ENCODE peak calls at places on chromosomes 2 and 18, in six cellular contexts. One of them, this sample, is unnamed.

GRCh38 chr2:215105607-215106354 is 32.6 kb downstream of the ABCA12 start:
- DNase-seq in left ventricle myocardium inferior: no peak
- DNase-seq in colonic mucosa: no peak
- DNase-seq in brain microvascular endothelial cell: no peak
- DNase-seq in lower lobe of right lung: no peak
- DNase-seq in fibroblast of lung: peak; percentile 33
- DNase-seq in this sample: no peak

GRCh38 chr2:221245045-221245444 is 327.1 kb downstream of the EPHA4 start:
- DNase-seq in left ventricle myocardium inferior: no peak
- DNase-seq in colonic mucosa: no peak
- DNase-seq in brain microvascular endothelial cell: no peak
- DNase-seq in lower lobe of right lung: no peak
- DNase-seq in fibroblast of lung: no peak
- DNase-seq in this sample: no peak

GRCh38 chr2:240387669-240388358 is 47.6 kb upstream of the GPC1 start:
- DNase-seq in left ventricle myocardium inferior: peak; percentile 55
- DNase-seq in colonic mucosa: peak; percentile 63
- DNase-seq in brain microvascular endothelial cell: peak; percentile 98
- DNase-seq in lower lobe of right lung: peak; percentile 40
- DNase-seq in fibroblast of lung: peak; percentile 95
- DNase-seq in this sample: peak; percentile 74

GRCh38 chr2:26633993-26634392 is 7.2 kb downstream of the CIB4 start:
- DNase-seq in left ventricle myocardium inferior: no peak
- DNase-seq in colonic mucosa: no peak
- DNase-seq in brain microvascular endothelial cell: no peak
- DNase-seq in lower lobe of right lung: peak; percentile 4
- DNase-seq in fibroblast of lung: no peak
- DNase-seq in this sample: no peak

GRCh38 chr2:88760819-88761598 is 69.5 kb downstream of the RPIA start:
- DNase-seq in left ventricle myocardium inferior: no peak
- DNase-seq in colonic mucosa: no peak
- DNase-seq in brain microvascular endothelial cell: no peak
- DNase-seq in lower lobe of right lung: no peak
- DNase-seq in fibroblast of lung: no peak
- DNase-seq in this sample: no peak

GRCh38 chr18:34971313-34971712 is 69.9 kb upstream of the MAPRE2 start:
- DNase-seq in left ventricle myocardium inferior: no peak
- DNase-seq in colonic mucosa: no peak
- DNase-seq in brain microvascular endothelial cell: peak; percentile 34
- DNase-seq in lower lobe of right lung: no peak
- DNase-seq in fibroblast of lung: peak; percentile 42
- DNase-seq in this sample: no peak

GRCh38 chr2:141399270-141399669 is 731.5 kb downstream of the LRP1B start:
- DNase-seq in left ventricle myocardium inferior: no peak
- DNase-seq in colonic mucosa: no peak
- DNase-seq in brain microvascular endothelial cell: no peak
- DNase-seq in lower lobe of right lung: no peak
- DNase-seq in fibroblast of lung: peak; percentile 6
- DNase-seq in this sample: no peak

GRCh38 chr18:5993938-5994337 is 98.6 kb upstream of the TMEM200C start:
- DNase-seq in left ventricle myocardium inferior: no peak
- DNase-seq in colonic mucosa: no peak
- DNase-seq in brain microvascular endothelial cell: no peak
- DNase-seq in lower lobe of right lung: no peak
- DNase-seq in fibroblast of lung: no peak
- DNase-seq in this sample: no peak

GRCh38 chr18:24009246-24009645 is 5.3 kb upstream of the TTC39C start:
- DNase-seq in left ventricle myocardium inferior: no peak
- DNase-seq in colonic mucosa: no peak
- DNase-seq in brain microvascular endothelial cell: no peak
- DNase-seq in lower lobe of right lung: no peak
- DNase-seq in fibroblast of lung: no peak
- DNase-seq in this sample: no peak

GRCh38 chr2:200380833-200381542 is 74.5 kb downstream of the SPATS2L start:
- DNase-seq in left ventricle myocardium inferior: no peak
- DNase-seq in colonic mucosa: no peak
- DNase-seq in brain microvascular endothelial cell: peak; percentile 59
- DNase-seq in lower lobe of right lung: no peak
- DNase-seq in fibroblast of lung: peak; percentile 91
- DNase-seq in this sample: no peak

GRCh38 chr2:62741954-62742722 is 36.6 kb downstream of the EHBP1 start:
- DNase-seq in left ventricle myocardium inferior: no peak
- DNase-seq in colonic mucosa: no peak
- DNase-seq in brain microvascular endothelial cell: peak; percentile 16
- DNase-seq in lower lobe of right lung: no peak
- DNase-seq in fibroblast of lung: peak; percentile 71
- DNase-seq in this sample: no peak

GRCh38 chr2:207489251-207489650 is 40.5 kb upstream of the CREB1 start:
- DNase-seq in left ventricle myocardium inferior: no peak
- DNase-seq in colonic mucosa: no peak
- DNase-seq in brain microvascular endothelial cell: no peak
- DNase-seq in lower lobe of right lung: no peak
- DNase-seq in fibroblast of lung: no peak
- DNase-seq in this sample: no peak

GRCh38 chr2:171836151-171836910 is 57.7 kb downstream of the SLC25A12 start:
- DNase-seq in left ventricle myocardium inferior: no peak
- DNase-seq in colonic mucosa: no peak
- DNase-seq in brain microvascular endothelial cell: peak; percentile 24
- DNase-seq in lower lobe of right lung: no peak
- DNase-seq in fibroblast of lung: peak; percentile 31
- DNase-seq in this sample: no peak

GRCh38 chr2:217392930-217393584 is 533.2 kb upstream of the TNP1 start:
- DNase-seq in left ventricle myocardium inferior: no peak
- DNase-seq in colonic mucosa: no peak
- DNase-seq in brain microvascular endothelial cell: no peak
- DNase-seq in lower lobe of right lung: no peak
- DNase-seq in fibroblast of lung: no peak
- DNase-seq in this sample: no peak

GRCh38 chr2:190679813-190680591 is 31.1 kb downstream of the NAB1 start:
- DNase-seq in left ventricle myocardium inferior: peak; percentile 18
- DNase-seq in colonic mucosa: peak; percentile 68
- DNase-seq in brain microvascular endothelial cell: peak; percentile 86
- DNase-seq in lower lobe of right lung: peak; percentile 59
- DNase-seq in fibroblast of lung: no peak
- DNase-seq in this sample: peak; percentile 47

GRCh38 chr2:174606336-174606735 is 8.7 kb upstream of the WIPF1 start:
- DNase-seq in left ventricle myocardium inferior: no peak
- DNase-seq in colonic mucosa: no peak
- DNase-seq in brain microvascular endothelial cell: peak; percentile 80
- DNase-seq in lower lobe of right lung: no peak
- DNase-seq in fibroblast of lung: peak; percentile 83
- DNase-seq in this sample: no peak
- TF ChIP-seq CTCF in left ventricle myocardium inferior: no peak
- TF ChIP-seq CTCF in colonic mucosa: no peak
- TF ChIP-seq CTCF in brain microvascular endothelial cell: no peak
- TF ChIP-seq CTCF in lower lobe of right lung: no peak
- TF ChIP-seq CTCF in fibroblast of lung: no peak
- TF ChIP-seq CTCF in this sample: no peak

DNA sequence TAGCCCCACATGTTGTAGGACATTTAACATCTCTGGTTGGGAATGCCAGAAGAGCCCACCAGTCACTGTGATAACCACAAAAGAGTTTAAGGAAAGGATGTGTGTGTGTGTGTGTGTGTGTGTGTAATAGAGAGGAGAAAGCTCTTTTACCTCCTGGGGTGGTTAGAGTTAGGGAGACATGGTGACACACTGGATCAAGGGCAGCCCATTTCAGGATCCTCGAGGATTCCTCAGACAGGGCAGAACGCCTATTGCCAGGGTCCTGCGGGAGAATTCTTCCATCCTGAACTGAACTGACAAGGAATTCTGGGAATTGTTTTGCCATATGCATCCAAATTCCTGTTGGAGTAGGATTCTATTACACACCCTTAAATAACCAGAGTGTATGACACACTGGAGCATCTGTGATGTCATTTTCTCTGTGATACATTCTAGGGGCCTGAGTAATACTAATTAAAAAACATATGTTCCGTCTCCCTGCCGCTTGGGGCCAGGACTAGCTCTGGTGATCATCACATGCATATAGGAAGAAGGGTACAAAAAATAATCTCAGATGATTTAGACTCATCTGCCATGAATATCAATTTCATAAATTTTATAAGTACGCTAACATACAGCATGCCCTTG is 156.4 kb upstream of the MMADHC start:
- DNase-seq in left ventricle myocardium inferior: no peak
- DNase-seq in colonic mucosa: no peak
- DNase-seq in brain microvascular endothelial cell: peak; percentile 87
- DNase-seq in lower lobe of right lung: no peak
- DNase-seq in fibroblast of lung: peak; percentile 96
- DNase-seq in this sample: no peak
- H3K27ac ChIP-seq in left ventricle myocardium inferior: no peak overlapping the region
- H3K27ac ChIP-seq in colonic mucosa: no peak overlapping the region
- H3K27ac ChIP-seq in brain microvascular endothelial cell: peak overlapping the region; percentile 74
- H3K27ac ChIP-seq in lower lobe of right lung: no peak overlapping the region
- H3K27ac ChIP-seq in fibroblast of lung: peak overlapping the region; percentile 80
- H3K27ac ChIP-seq in this sample: no peak overlapping the region

GRCh38 chr2:170350929-170351826 is 173.2 kb downstream of the MYO3B start:
- DNase-seq in left ventricle myocardium inferior: no peak
- DNase-seq in colonic mucosa: no peak
- DNase-seq in brain microvascular endothelial cell: no peak
- DNase-seq in lower lobe of right lung: no peak
- DNase-seq in fibroblast of lung: no peak
- DNase-seq in this sample: no peak
- TF ChIP-seq CTCF in left ventricle myocardium inferior: no peak
- TF ChIP-seq CTCF in colonic mucosa: no peak
- TF ChIP-seq CTCF in brain microvascular endothelial cell: no peak
- TF ChIP-seq CTCF in lower lobe of right lung: no peak
- TF ChIP-seq CTCF in fibroblast of lung: no peak
- TF ChIP-seq CTCF in this sample: no peak

DNA sequence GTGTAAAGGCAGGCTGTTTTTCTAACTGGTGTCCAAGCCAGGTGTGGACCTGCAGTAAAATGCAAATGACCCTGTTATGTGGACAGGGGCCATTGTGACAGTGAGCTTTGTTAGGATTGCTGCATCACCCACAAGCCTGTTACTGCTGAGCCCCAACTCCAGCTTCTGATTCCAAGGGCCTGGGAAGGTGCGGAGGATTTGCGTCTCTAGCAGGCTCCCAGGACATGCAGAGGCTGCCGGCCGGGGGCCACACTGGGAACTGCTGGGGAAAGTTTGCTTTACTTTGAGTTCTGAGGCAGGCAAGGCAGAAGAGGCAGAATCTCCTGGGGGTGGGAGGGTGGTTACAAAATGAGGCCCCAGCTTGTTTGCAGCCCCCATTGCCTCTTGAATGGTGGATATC is 164.1 kb downstream of the GLI2 start:
- DNase-seq in left ventricle myocardium inferior: no peak
- DNase-seq in colonic mucosa: no peak
- DNase-seq in brain microvascular endothelial cell: no peak
- DNase-seq in lower lobe of right lung: peak; percentile 30
- DNase-seq in fibroblast of lung: no peak
- DNase-seq in this sample: no peak
- H3K27ac ChIP-seq in left ventricle myocardium inferior: no peak overlapping the region
- H3K27ac ChIP-seq in colonic mucosa: no peak overlapping the region
- H3K27ac ChIP-seq in brain microvascular endothelial cell: no peak overlapping the region
- H3K27ac ChIP-seq in lower lobe of right lung: no peak overlapping the region
- H3K27ac ChIP-seq in fibroblast of lung: no peak overlapping the region
- H3K27ac ChIP-seq in this sample: no peak overlapping the region

GRCh38 chr2:136116813-136117390 is 1.0 kb downstream of the CXCR4 start:
- DNase-seq in left ventricle myocardium inferior: peak; percentile 44
- DNase-seq in colonic mucosa: peak; percentile 29
- DNase-seq in brain microvascular endothelial cell: no peak
- DNase-seq in lower lobe of right lung: peak; percentile 65
- DNase-seq in fibroblast of lung: no peak
- DNase-seq in this sample: no peak

GRCh38 chr2:136119717-136120675 is 2.0 kb upstream of the CXCR4 start:
- DNase-seq in left ventricle myocardium inferior: no peak
- DNase-seq in colonic mucosa: no peak
- DNase-seq in brain microvascular endothelial cell: no peak
- DNase-seq in lower lobe of right lung: no peak
- DNase-seq in fibroblast of lung: no peak
- DNase-seq in this sample: no peak

GRCh38 chr2:136117391-136117841 is 533 bp downstream of the CXCR4 start:
- DNase-seq in left ventricle myocardium inferior: peak; percentile 47
- DNase-seq in colonic mucosa: peak; percentile 36
- DNase-seq in brain microvascular endothelial cell: peak; percentile 16
- DNase-seq in lower lobe of right lung: peak; percentile 78
- DNase-seq in fibroblast of lung: peak; percentile 52
- DNase-seq in this sample: no peak

GRCh38 chr2:136118819-136119716 is 1.1 kb upstream of the CXCR4 start:
- DNase-seq in left ventricle myocardium inferior: peak; percentile 65
- DNase-seq in colonic mucosa: peak; percentile 61
- DNase-seq in brain microvascular endothelial cell: no peak
- DNase-seq in lower lobe of right lung: peak; percentile 84
- DNase-seq in fibroblast of lung: no peak
- DNase-seq in this sample: no peak

GRCh38 chr2:136117909-136118818 is at the start of gene CXCR4:
- DNase-seq in left ventricle myocardium inferior: peak; percentile 74
- DNase-seq in colonic mucosa: peak; percentile 76
- DNase-seq in brain microvascular endothelial cell: no peak
- DNase-seq in lower lobe of right lung: peak; percentile 87
- DNase-seq in fibroblast of lung: peak; percentile 23
- DNase-seq in this sample: no peak
- TF ChIP-seq CTCF in left ventricle myocardium inferior: peak; percentile 35
- TF ChIP-seq CTCF in colonic mucosa: no peak
- TF ChIP-seq CTCF in brain microvascular endothelial cell: peak; percentile 52
- TF ChIP-seq CTCF in lower lobe of right lung: no peak
- TF ChIP-seq CTCF in fibroblast of lung: no peak
- TF ChIP-seq CTCF in this sample: peak; percentile 33

GRCh38 chr2:174004900-174005605 is 39.9 kb upstream of the SP3 start:
- DNase-seq in left ventricle myocardium inferior: peak; percentile 36
- DNase-seq in colonic mucosa: no peak
- DNase-seq in brain microvascular endothelial cell: peak; percentile 81
- DNase-seq in lower lobe of right lung: no peak
- DNase-seq in fibroblast of lung: peak; percentile 91
- DNase-seq in this sample: no peak

GRCh38 chr2:174002679-174003078 is 37.5 kb upstream of the SP3 start:
- DNase-seq in left ventricle myocardium inferior: no peak
- DNase-seq in colonic mucosa: no peak
- DNase-seq in brain microvascular endothelial cell: no peak
- DNase-seq in lower lobe of right lung: no peak
- DNase-seq in fibroblast of lung: no peak
- DNase-seq in this sample: no peak

GRCh38 chr2:174005801-174006419 is 40.7 kb upstream of the SP3 start:
- DNase-seq in left ventricle myocardium inferior: no peak
- DNase-seq in colonic mucosa: no peak
- DNase-seq in brain microvascular endothelial cell: no peak
- DNase-seq in lower lobe of right lung: no peak
- DNase-seq in fibroblast of lung: peak; percentile 36
- DNase-seq in this sample: no peak

GRCh38 chr2:174003635-174004310 is 38.6 kb upstream of the SP3 start:
- DNase-seq in left ventricle myocardium inferior: no peak
- DNase-seq in colonic mucosa: no peak
- DNase-seq in brain microvascular endothelial cell: no peak
- DNase-seq in lower lobe of right lung: no peak
- DNase-seq in fibroblast of lung: peak; percentile 44
- DNase-seq in this sample: no peak

GRCh38 chr2:174004311-174004695 is 39.1 kb upstream of the SP3 start:
- DNase-seq in left ventricle myocardium inferior: no peak
- DNase-seq in colonic mucosa: no peak
- DNase-seq in brain microvascular endothelial cell: no peak
- DNase-seq in lower lobe of right lung: no peak
- DNase-seq in fibroblast of lung: no peak
- DNase-seq in this sample: no peak
- H3K27ac ChIP-seq in left ventricle myocardium inferior: peak overlapping the region; percentile 57
- H3K27ac ChIP-seq in colonic mucosa: no peak overlapping the region
- H3K27ac ChIP-seq in brain microvascular endothelial cell: no peak overlapping the region
- H3K27ac ChIP-seq in lower lobe of right lung: no peak overlapping the region
- H3K27ac ChIP-seq in fibroblast of lung: no peak overlapping the region
- H3K27ac ChIP-seq in this sample: no peak overlapping the region

This sample was measured in dorsolateral prefrontal cortex.